ENCODE peak calls at places on chromosomes 5 and 9, in nine cellular contexts. C is body of pancreas, O is heart left ventricle, J is suprapubic skin, Q is sigmoid colon, B is transverse colon, X is esophagus squamous epithelium, Y is tibial nerve, F is ovary. P is an unnamed sample.

GRCh38 chr5:14078716-14079115 is 64.4 kb upstream of the TRIO start:
- DNase-seq in C (no peak), O (no peak), J (no peak), Q (no peak), B (no peak), X (no peak), Y (no peak), F (no peak), P (no peak)

GRCh38 chr9:35844628-35845301 is 15.7 kb downstream of the TMEM8B start:
- DNase-seq in C (peak; percentile 43), O (no peak), J (no peak), Q (peak; percentile 70), B (peak; percentile 54), X (peak; percentile 35), Y (no peak), F (no peak), P (peak; percentile 82)

GRCh38 chr5:156934450-156935211 is 28.4 kb downstream of the TIMD4 start:
- DNase-seq in C (peak; percentile 16), O (no peak), J (no peak), Q (no peak), B (peak; percentile 37), X (no peak), Y (no peak), F (peak; percentile 15), P (peak; percentile 29)

GRCh38 chr5:172939045-172939444 is 20.2 kb upstream of the RPL26L1 start:
- DNase-seq in C (peak; percentile 30), O (peak; percentile 44), J (no peak), Q (no peak), B (no peak), X (no peak), Y (no peak), F (no peak), P (no peak)

GRCh38 chr5:175059687-175060194 is 335.4 kb downstream of the MSX2 start:
- DNase-seq in C (peak; percentile 26), O (no peak), J (no peak), Q (peak; percentile 63), B (no peak), X (no peak), Y (no peak), F (peak; percentile 22), P (no peak)

GRCh38 chr5:174383196-174384178 is 338.0 kb downstream of the NSG2 start:
- DNase-seq in C (no peak), O (no peak), J (no peak), Q (no peak), B (no peak), X (no peak), Y (no peak), F (no peak), P (no peak)

GRCh38 chr9:125534934-125535701 is 171.9 kb downstream of the MAPKAP1 start:
- DNase-seq in C (no peak), O (no peak), J (no peak), Q (no peak), B (no peak), X (no peak), Y (no peak), F (no peak), P (no peak)

GRCh38 chr5:67971223-67971830 is 244.2 kb upstream of the PIK3R1 start:
- DNase-seq in C (no peak), O (no peak), J (no peak), Q (peak; percentile 72), B (peak; percentile 13), X (no peak), Y (no peak), F (peak; percentile 56), P (peak; percentile 35)

DNA sequence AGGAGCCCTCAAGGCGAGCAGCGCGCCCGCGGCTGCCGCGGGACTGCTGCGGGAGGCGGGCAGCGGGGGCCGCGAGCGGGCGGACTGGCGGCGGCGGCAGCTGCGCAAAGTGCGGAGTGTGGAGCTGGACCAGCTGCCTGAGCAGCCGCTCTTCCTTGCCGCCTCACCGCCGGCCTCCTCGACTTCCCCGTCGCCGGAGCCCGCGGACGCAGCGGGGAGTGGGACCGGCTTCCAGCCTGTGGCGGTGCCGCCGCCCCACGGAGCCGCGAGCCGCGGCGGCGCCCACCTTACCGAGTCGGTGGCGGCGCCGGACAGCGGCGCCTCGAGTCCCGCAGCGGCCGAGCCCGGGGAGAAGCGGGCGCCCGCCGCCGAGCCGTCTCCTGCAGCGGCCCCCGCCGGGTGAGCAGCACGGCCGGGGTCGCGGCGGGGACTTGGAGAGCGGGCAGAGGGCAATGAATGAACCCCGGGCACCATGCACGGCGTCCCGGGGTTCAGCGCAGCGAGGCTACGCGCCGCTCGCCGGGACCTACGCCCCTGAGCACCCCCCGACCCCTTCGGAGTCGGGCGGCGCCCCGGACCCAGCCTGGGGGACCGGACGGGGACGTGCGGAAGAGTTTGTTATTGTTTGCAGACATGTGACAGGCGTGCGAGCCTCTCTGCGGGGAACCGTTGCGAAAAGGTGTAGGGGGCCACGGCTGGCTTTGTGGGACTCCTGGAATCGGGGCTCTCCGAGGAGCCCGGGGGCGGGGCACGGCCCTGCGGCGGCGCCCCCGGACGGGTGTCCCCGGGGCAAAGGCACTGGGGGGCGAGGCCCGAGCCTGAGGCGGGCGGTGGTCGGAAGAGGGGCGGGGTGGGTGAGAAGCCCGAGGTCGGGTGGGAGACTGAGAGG is 552 bp downstream of the MAP3K1 start:
- DNase-seq in C (peak; percentile 40), O (peak; percentile 78), J (peak; percentile 72), Q (peak; percentile 68), B (peak; percentile 51), X (no peak), Y (no peak), F (peak; percentile 57), P (no peak)
- TF ChIP-seq POLR2A in C (no peak), O (peak; percentile 34), J (no peak), Q (no peak), B (no peak), X (peak; percentile 29), Y (no peak), F (no peak), P (no peak)

GRCh38 chr5:179794575-179794974 is 789 bp downstream of the LTC4S start:
- DNase-seq in C (no peak), O (no peak), J (peak; percentile 66), Q (peak; percentile 69), B (no peak), X (no peak), Y (no peak), F (peak; percentile 33), P (no peak)
- H3K4me3 ChIP-seq in C (no peak overlapping the region), O (peak overlapping the region; percentile 3), J (peak overlapping the region; percentile 69), Q (no peak overlapping the region), B (no peak overlapping the region), X (peak overlapping the region; percentile 48), Y (no peak overlapping the region), F (no peak overlapping the region), P (no peak overlapping the region)

GRCh38 chr5:32057157-32058096 is 116.7 kb downstream of the GOLPH3 start:
- DNase-seq in C (no peak), O (no peak), J (no peak), Q (no peak), B (no peak), X (no peak), Y (no peak), F (no peak), P (no peak)
- TF ChIP-seq CTCF in C (no peak), O (peak; percentile 38), J (no peak), Q (no peak), B (no peak), X (peak; percentile 20), Y (peak; percentile 22), F (no peak), P (no peak)

GRCh38 chr9:132079391-132080071 is at the start of gene MED27:
- DNase-seq in C (peak; percentile 96), O (peak; percentile 94), J (peak; percentile 93), Q (peak; percentile 93), B (peak; percentile 94), X (peak; percentile 57), Y (peak; percentile 85), F (peak; percentile 90), P (peak; percentile 91)
- TF ChIP-seq POLR2A in C (peak; percentile 65), O (no peak), J (no peak), Q (no peak), B (peak; percentile 30), X (peak; percentile 24), Y (no peak), F (no peak), P (no peak)

GRCh38 chr5:71757590-71758543 is 38.8 kb downstream of the CARTPT start:
- DNase-seq in C (peak; percentile 66), O (peak; percentile 63), J (no peak), Q (peak; percentile 77), B (peak; percentile 65), X (no peak), Y (peak; percentile 18), F (peak; percentile 68), P (no peak)
- H3K4me3 ChIP-seq in C (no peak overlapping the region), O (no peak overlapping the region), J (peak overlapping the region; percentile 16), Q (peak overlapping the region; percentile 16), B (no peak overlapping the region), X (peak overlapping the region; percentile 17), Y (peak overlapping the region; percentile 15), F (no peak overlapping the region), P (no peak overlapping the region)

GRCh38 chr5:52989781-52990530 is 804 bp downstream of the ITGA2 start:
- DNase-seq in C (peak; percentile 55), O (peak; percentile 58), J (peak; percentile 66), Q (peak; percentile 70), B (peak; percentile 56), X (no peak), Y (no peak), F (peak; percentile 14), P (peak; percentile 86)
- TF ChIP-seq CTCF in C (no peak), O (peak; percentile 42), J (no peak), Q (no peak), B (peak; percentile 27), X (peak; percentile 45), Y (peak; percentile 45), F (no peak), P (no peak)

GRCh38 chr9:118785456-118785855 is 583.8 kb downstream of the BRINP1 start:
- DNase-seq in C (no peak), O (no peak), J (no peak), Q (no peak), B (no peak), X (no peak), Y (no peak), F (no peak), P (no peak)
- TF ChIP-seq POLR2A in C (no peak), O (no peak), J (no peak), Q (no peak), B (no peak), X (no peak), Y (no peak), F (no peak), P (no peak)

GRCh38 chr5:93607367-93608258 is 24.6 kb downstream of the NR2F1 start:
- DNase-seq in C (peak; percentile 55), O (no peak), J (no peak), Q (no peak), B (no peak), X (no peak), Y (no peak), F (peak; percentile 21), P (no peak)
- H3K4me3 ChIP-seq in C (no peak overlapping the region), O (no peak overlapping the region), J (no peak overlapping the region), Q (no peak overlapping the region), B (no peak overlapping the region), X (no peak overlapping the region), Y (no peak overlapping the region), F (no peak overlapping the region), P (no peak overlapping the region)